ENCODE peak calls at places on chromosomes 2 and 18, in six cellular contexts. Q, F, X, Y, T and G are unnamed samples.

GRCh38 chr2:212364586-212364985 is 174.0 kb downstream of the ERBB4 start:
- DNase-seq in Q (peak), F (no peak), X (no peak), Y (no peak), T (no peak), G (no peak)

GRCh38 chr2:96970910-96971309 is 15.5 kb downstream of the FAM178B start:
- DNase-seq in Q (no peak), F (no peak), X (no peak), Y (no peak), T (no peak), G (no peak)

GRCh38 chr2:172448544-172449267 is 21.3 kb downstream of the ITGA6 start:
- DNase-seq in Q (no peak), F (no peak), X (no peak), Y (peak), T (no peak), G (no peak)

GRCh38 chr2:165469417-165469816 is at the start of gene CSRNP3:
- DNase-seq in Q (peak), F (peak), X (peak), Y (peak), T (peak), G (peak)

GRCh38 chr2:135163306-135163705 is 111.2 kb downstream of the RAB3GAP1 start:
- DNase-seq in Q (no peak), F (no peak), X (no peak), Y (no peak), T (no peak), G (no peak)

GRCh38 chr2:3459185-3460015 is 59.9 kb downstream of the ADI1 start:
- DNase-seq in Q (no peak), F (no peak), X (no peak), Y (peak), T (no peak), G (no peak)

GRCh38 chr2:201964631-201965206 is 68.9 kb upstream of the FZD7 start:
- DNase-seq in Q (no peak), F (no peak), X (no peak), Y (no peak), T (no peak), G (no peak)

GRCh38 chr18:77127769-77128671 is 4.6 kb downstream of the MBP start:
- DNase-seq in Q (no peak), F (peak), X (peak), Y (no peak), T (no peak), G (no peak)

GRCh38 chr2:197704434-197705142 is 581 bp upstream of the MARS2 start:
- DNase-seq in Q (no peak), F (no peak), X (no peak), Y (no peak), T (no peak), G (no peak)

GRCh38 chr18:77343846-77344527 is 94.3 kb downstream of the GALR1 start:
- DNase-seq in Q (no peak), F (no peak), X (no peak), Y (no peak), T (no peak), G (no peak)

GRCh38 chr2:232321817-232322559 is 56.6 kb upstream of the ALPP start:
- DNase-seq in Q (no peak), F (no peak), X (no peak), Y (no peak), T (no peak), G (no peak)

GRCh38 chr18:12637901-12638633 is 19.8 kb downstream of the SPIRE1 start:
- DNase-seq in Q (peak), F (peak), X (no peak), Y (no peak), T (peak), G (no peak)

GRCh38 chr2:235539773-235540172 is 45.9 kb downstream of the AGAP1 start:
- DNase-seq in Q (no peak), F (no peak), X (no peak), Y (no peak), T (no peak), G (no peak)

GRCh38 chr18:50187659-50188058 is 7.3 kb downstream of the MYO5B start:
- DNase-seq in Q (no peak), F (no peak), X (no peak), Y (no peak), T (no peak), G (no peak)

GRCh38 chr2:235008584-235009044 is 56.8 kb downstream of the SH3BP4 start:
- DNase-seq in Q (peak), F (no peak), X (no peak), Y (no peak), T (peak), G (no peak)

GRCh38 chr18:9542924-9543323 is 67.6 kb downstream of the RALBP1 start:
- DNase-seq in Q (no peak), F (no peak), X (no peak), Y (no peak), T (no peak), G (no peak)

GRCh38 chr2:111930875-111931274 is 32.5 kb downstream of the MERTK start:
- DNase-seq in Q (no peak), F (peak), X (peak), Y (no peak), T (no peak), G (no peak)

GRCh38 chr2:229199267-229199666 is 71.8 kb downstream of the PID1 start:
- DNase-seq in Q (no peak), F (no peak), X (no peak), Y (no peak), T (no peak), G (no peak)

GRCh38 chr18:74142251-74142650 is 5.4 kb downstream of the FBXO15 start:
- DNase-seq in Q (no peak), F (peak), X (no peak), Y (no peak), T (no peak), G (no peak)

GRCh38 chr2:47070920-47071824 is 83.9 kb downstream of the STPG4 start:
- DNase-seq in Q (no peak), F (peak), X (peak), Y (no peak), T (peak), G (no peak)

GRCh38 chr2:105330681-105331375 is 1.3 kb upstream of the TGFBRAP1 start:
- DNase-seq in Q (peak), F (no peak), X (no peak), Y (no peak), T (peak), G (no peak)

GRCh38 chr2:197057946-197058345 is 131.4 kb upstream of the PGAP1 start:
- DNase-seq in Q (no peak), F (no peak), X (peak), Y (no peak), T (no peak), G (no peak)

GRCh38 chr2:12265646-12266045 is 451.1 kb upstream of the TRIB2 start:
- DNase-seq in Q (no peak), F (peak), X (peak), Y (no peak), T (no peak), G (no peak)

GRCh38 chr2:86249176-86249842 is 50.1 kb downstream of the MRPL35 start:
- DNase-seq in Q (peak), F (peak), X (peak), Y (no peak), T (peak), G (no peak)

GRCh38 chr18:24071029-24071428 is 56.5 kb downstream of the TTC39C start:
- DNase-seq in Q (no peak), F (no peak), X (no peak), Y (no peak), T (no peak), G (no peak)

GRCh38 chr2:740446-741293 is 63.5 kb upstream of the TMEM18 start:
- DNase-seq in Q (peak), F (peak), X (peak), Y (peak), T (peak), G (peak)

GRCh38 chr2:96888082-96889011 is 18.5 kb upstream of the SEMA4C start:
- DNase-seq in Q (no peak), F (no peak), X (no peak), Y (no peak), T (peak), G (no peak)

GRCh38 chr2:225010804-225011203 is 31.5 kb downstream of the DOCK10 start:
- DNase-seq in Q (no peak), F (peak), X (peak), Y (no peak), T (peak), G (no peak)

GRCh38 chr2:10256031-10256524 is 46.6 kb upstream of the HPCAL1 start:
- DNase-seq in Q (no peak), F (no peak), X (no peak), Y (no peak), T (no peak), G (no peak)

GRCh38 chr2:179826297-179826696 is 35.1 kb downstream of the ZNF385B start:
- DNase-seq in Q (peak), F (no peak), X (no peak), Y (no peak), T (no peak), G (no peak)

DNA sequence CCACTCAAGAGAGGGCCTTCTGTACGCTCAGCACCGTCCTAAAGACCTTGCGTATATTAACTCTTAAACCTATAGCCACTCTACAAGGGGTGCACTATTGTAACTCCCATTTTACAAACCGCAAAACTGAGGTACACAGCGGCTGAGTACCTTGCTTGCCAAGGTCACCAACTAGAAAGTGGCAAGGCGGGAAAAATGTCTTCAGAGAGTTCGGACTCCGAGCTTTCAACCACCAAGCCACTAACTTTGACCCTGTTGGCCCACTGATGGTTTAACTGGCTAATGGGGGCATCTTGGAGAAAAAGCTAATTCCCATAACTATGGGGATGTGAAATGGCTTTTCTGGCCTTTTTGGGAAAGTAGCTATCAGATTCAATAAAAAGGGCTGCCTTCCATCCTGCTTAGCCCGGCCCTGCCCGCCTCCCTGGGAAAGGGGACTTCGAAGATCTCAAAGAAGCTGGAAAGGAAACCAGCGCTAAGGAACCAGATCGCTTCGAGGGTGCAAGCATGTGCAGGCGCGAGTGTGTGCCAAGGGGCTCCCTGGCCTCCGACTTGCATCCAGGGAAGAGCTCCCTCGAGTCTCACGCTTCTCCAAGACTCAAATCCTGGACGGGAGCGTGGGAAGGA is 2.4 kb upstream of the SP5 start:
- DNase-seq in Q (peak), F (no peak), X (no peak), Y (no peak), T (no peak), G (peak)
- H3K23ac ChIP-seq in Q (no peak), F (no peak), X (no peak), Y (no peak), T (no peak), G (no peak)

DNA sequence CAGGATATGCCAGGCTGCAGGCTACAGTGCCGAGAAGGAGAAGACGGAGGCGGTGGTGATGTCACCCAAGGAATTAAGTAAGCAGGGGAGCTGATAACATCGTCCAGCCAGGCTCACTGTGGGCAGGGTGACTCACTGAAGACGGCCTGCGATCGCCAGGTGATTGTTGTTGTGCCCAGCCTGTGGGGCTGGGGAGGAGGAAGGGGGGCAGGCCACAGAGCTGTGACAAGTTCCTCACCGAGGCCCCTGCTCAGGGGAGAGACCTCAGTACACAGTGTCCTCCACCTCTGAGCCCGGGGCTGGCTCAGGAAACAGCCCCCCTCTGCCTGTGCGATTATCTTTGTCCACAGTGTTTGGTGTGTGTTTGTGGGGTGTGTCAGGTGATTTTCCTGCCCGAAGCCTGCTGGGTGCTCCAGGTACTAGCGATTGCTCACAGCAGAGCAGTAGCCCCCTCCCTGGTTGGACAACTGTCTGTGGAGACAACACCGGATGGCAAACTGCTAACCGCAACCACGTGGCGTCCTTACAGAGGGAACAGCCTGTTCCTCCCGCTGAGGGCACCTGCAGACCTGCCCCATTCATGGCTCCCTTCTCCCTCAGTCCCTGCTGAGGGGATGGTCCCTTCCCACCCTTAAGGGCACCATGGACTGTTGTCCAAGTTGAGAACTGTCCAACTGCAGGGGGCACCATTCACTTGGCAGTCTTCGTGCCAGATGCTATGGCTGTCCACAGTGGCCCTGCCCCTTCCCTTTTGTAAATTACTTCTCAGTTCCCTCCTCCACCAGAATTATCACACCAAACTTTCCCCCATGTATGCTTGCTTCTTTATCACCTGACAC is 95.1 kb downstream of the ZFP36L2 start:
- DNase-seq in Q (peak), F (peak), X (peak), Y (peak), T (peak), G (no peak)
- H3K23ac ChIP-seq in Q (no peak), F (no peak), X (no peak), Y (no peak), T (no peak), G (no peak)

GRCh38 chr2:218398437-218399390 is 954 bp upstream of the CTDSP1 start:
- DNase-seq in Q (peak), F (peak), X (peak), Y (peak), T (peak), G (no peak)
- H3K23ac ChIP-seq in Q (no peak), F (peak), X (no peak), Y (no peak), T (no peak), G (no peak)

DNA sequence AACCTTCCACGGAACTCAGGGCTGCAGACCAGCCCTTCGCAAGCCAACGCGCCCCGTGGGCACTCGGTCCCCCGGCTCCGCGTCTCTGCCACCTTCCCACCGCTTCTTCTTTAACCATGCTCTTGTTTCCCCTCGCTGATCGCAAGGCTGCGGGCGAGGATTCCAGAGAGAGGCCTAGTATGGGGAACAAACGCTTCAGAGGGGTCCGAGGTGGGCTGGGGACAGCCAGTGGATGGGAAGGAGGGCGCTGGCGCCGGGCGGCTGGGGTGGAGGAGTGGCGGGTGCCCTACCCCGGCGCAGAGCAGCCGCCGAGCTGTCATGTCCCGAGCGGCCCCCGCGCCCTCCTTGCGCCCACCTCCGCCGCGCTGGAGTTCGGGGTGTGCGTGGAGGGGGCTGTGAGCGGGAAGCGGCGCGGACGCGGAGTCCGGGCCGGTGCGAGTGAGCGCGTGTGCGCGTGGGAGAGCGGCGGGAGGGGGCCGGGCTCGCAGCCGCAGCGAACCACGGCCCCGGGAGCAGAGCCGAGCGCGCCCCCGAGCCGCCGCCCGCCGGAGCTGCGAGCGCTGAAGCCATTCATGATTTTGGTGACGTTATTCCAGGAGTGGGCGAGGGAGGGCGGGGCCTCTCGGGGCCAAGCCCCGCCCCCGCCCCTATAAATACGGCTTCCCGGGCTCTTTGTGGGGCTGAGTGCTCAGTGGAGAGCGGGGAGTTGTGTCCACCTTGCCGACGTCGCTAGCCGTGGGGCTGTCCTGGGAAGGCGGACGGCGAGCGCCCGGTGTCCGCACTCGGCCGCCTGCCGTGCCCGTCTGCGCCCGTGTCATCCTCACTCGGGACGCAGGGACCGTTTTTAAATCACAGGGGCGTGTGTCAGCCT is at the start of gene LBH:
- DNase-seq in Q (peak), F (peak), X (peak), Y (peak), T (peak), G (peak)
- H3K23ac ChIP-seq in Q (peak), F (peak), X (no peak), Y (no peak), T (no peak), G (no peak)

GRCh38 chr2:215205787-215206186 is 67.4 kb upstream of the ABCA12 start:
- DNase-seq in Q (no peak), F (no peak), X (no peak), Y (no peak), T (no peak), G (no peak)
- H3K23ac ChIP-seq in Q (no peak), F (no peak), X (no peak), Y (no peak), T (no peak), G (no peak)

GRCh38 chr2:238187618-238188548 is 15.6 kb downstream of the ILKAP start:
- DNase-seq in Q (no peak), F (no peak), X (no peak), Y (no peak), T (no peak), G (no peak)
- H3K23ac ChIP-seq in Q (no peak), F (no peak), X (no peak), Y (no peak), T (no peak), G (no peak)